ENCODE peak calls at places on chromosomes 5 and 9, in four cellular contexts. M, T, B and O are unnamed samples.

GRCh38 chr9:70586506-70586905 is 172.0 kb upstream of the KLF9 start:
- DNase-seq in M (no peak), T (no peak), B (no peak), O (no peak)

GRCh38 chr5:146643805-146644204 is 127.8 kb upstream of the GPR151 start:
- DNase-seq in B (no peak), T (no peak), M (no peak), O (no peak)

GRCh38 chr5:43780586-43780985 is 177.6 kb downstream of the NNT start:
- DNase-seq in T (peak; percentile 33), B (no peak), M (no peak), O (no peak)

GRCh38 chr5:159104058-159104651 is 4.4 kb upstream of the EBF1 start:
- DNase-seq in M (peak; percentile 20), T (no peak), B (no peak), O (no peak)

GRCh38 chr9:123049589-123050222 is 16.2 kb downstream of the GPR21 start:
- DNase-seq in M (no peak), B (no peak), T (no peak), O (no peak)

GRCh38 chr5:74464512-74465209 is 175.9 kb downstream of the ENC1 start:
- DNase-seq in M (no peak), T (no peak), B (no peak), O (no peak)

GRCh38 chr5:71882826-71883744 is 164.0 kb downstream of the CARTPT start:
- DNase-seq in T (no peak), M (peak; percentile 30), B (no peak), O (no peak)

GRCh38 chr9:116626762-116627161 is 60.3 kb upstream of the TRIM32 start:
- DNase-seq in T (no peak), B (no peak), M (no peak), O (no peak)

GRCh38 chr5:124655211-124655880 is 91.1 kb downstream of the ZNF608 start:
- DNase-seq in T (peak; percentile 38), M (no peak), B (no peak), O (no peak)

GRCh38 chr9:105055922-105056321 is 128.0 kb upstream of the ABCA1 start:
- DNase-seq in M (no peak), T (no peak), B (no peak), O (no peak)

GRCh38 chr9:37542895-37543294 is 33.3 kb downstream of the FBXO10 start:
- DNase-seq in T (no peak), M (no peak), B (no peak), O (no peak)

GRCh38 chr5:151153766-151154272 is 3.8 kb downstream of the ANXA6 start:
- DNase-seq in B (no peak), T (no peak), M (no peak), O (peak; percentile 62)

GRCh38 chr5:143080982-143081381 is 310.8 kb downstream of the ARHGAP26 start:
- DNase-seq in B (no peak), M (no peak), T (no peak), O (no peak)

GRCh38 chr5:10528056-10528816 is 35.6 kb upstream of the ANKRD33B start:
- DNase-seq in T (no peak), M (no peak), B (no peak), O (no peak)

GRCh38 chr5:119290161-119290569 is 65.7 kb upstream of the TNFAIP8 start:
- DNase-seq in B (no peak), M (no peak), T (no peak), O (no peak)

GRCh38 chr9:131889437-131890244 is 149.8 kb upstream of the RAPGEF1 start:
- DNase-seq in M (no peak), B (no peak), T (no peak), O (no peak)

GRCh38 chr5:126836778-126837177 is 59.8 kb downstream of the LMNB1 start:
- DNase-seq in M (no peak), T (no peak), B (no peak), O (no peak)

GRCh38 chr9:136623016-136623848 is 39.5 kb upstream of the EGFL7 start:
- DNase-seq in M (no peak), T (no peak), B (no peak), O (no peak)

GRCh38 chr5:158821321-158821720 is 278.4 kb downstream of the EBF1 start:
- DNase-seq in B (no peak), M (no peak), T (no peak), O (no peak)

GRCh38 chr9:89647366-89648128 is 42.7 kb downstream of the GADD45G start:
- DNase-seq in T (no peak), B (no peak), M (no peak), O (no peak)

GRCh38 chr9:125494555-125494920 is 212.5 kb downstream of the MAPKAP1 start:
- DNase-seq in M (no peak), T (no peak), B (no peak), O (no peak)

GRCh38 chr9:6230037-6230778 is 14.6 kb downstream of the IL33 start:
- DNase-seq in B (no peak), T (no peak), M (no peak), O (no peak)

GRCh38 chr5:154654484-154655375 is 100.4 kb upstream of the LARP1 start:
- DNase-seq in M (peak; percentile 54), T (no peak), B (no peak), O (no peak)

GRCh38 chr9:82930116-82930515 is 132.8 kb downstream of the RASEF start:
- DNase-seq in B (no peak), T (no peak), M (no peak), O (no peak)

GRCh38 chr9:120710110-120710981 is 3.9 kb downstream of the MEGF9 start:
- DNase-seq in M (no peak), B (no peak), T (peak; percentile 82), O (no peak)

GRCh38 chr9:10371824-10372223 is 241.0 kb downstream of the PTPRD start:
- DNase-seq in T (no peak), M (no peak), B (no peak), O (no peak)

GRCh38 chr9:100525563-100525962 is 52.3 kb upstream of the CAVIN4 start:
- DNase-seq in B (no peak), T (no peak), M (no peak), O (no peak)